ENCODE peak calls at places on chromosomes 13 and 19, in four cellular contexts. C, B, T and F are unnamed samples.

GRCh38 chr13:105202384-105202783 is 1333.1 kb downstream of the EFNB2 start:
- DNase-seq in C (no peak), B (peak; percentile 47), T (peak; percentile 79), F (peak; percentile 14)

GRCh38 chr13:94061316-94061715 is 418.2 kb downstream of the DCT start:
- DNase-seq in C (no peak), B (peak; percentile 79), T (no peak), F (no peak)

GRCh38 chr13:40336228-40337221 is 329.9 kb downstream of the FOXO1 start:
- DNase-seq in C (no peak), B (no peak), T (no peak), F (no peak)

GRCh38 chr13:44609137-44609536 is 33.0 kb upstream of the TSC22D1 start:
- DNase-seq in C (no peak), B (no peak), T (peak; percentile 16), F (no peak)

GRCh38 chr19:1189419-1189818 is 15.4 kb upstream of the SBNO2 start:
- DNase-seq in C (no peak), B (peak; percentile 35), T (peak; percentile 89), F (no peak)

GRCh38 chr19:6580313-6580712 is 10.6 kb downstream of the CD70 start:
- DNase-seq in C (no peak), B (peak; percentile 12), T (no peak), F (no peak)

GRCh38 chr13:56975647-56976046 is 165.1 kb upstream of the PRR20A start:
- DNase-seq in C (no peak), B (no peak), T (peak; percentile 28), F (no peak)

GRCh38 chr19:1027953-1028902 is 1.8 kb downstream of the CNN2 start:
- DNase-seq in C (peak; percentile 77), B (peak; percentile 95), T (peak; percentile 95), F (peak; percentile 79)

GRCh38 chr13:93305886-93306285 is 79.3 kb downstream of the GPC6 start:
- DNase-seq in C (no peak), B (peak; percentile 48), T (no peak), F (no peak)

GRCh38 chr13:113972451-113973217 is 1.2 kb downstream of the C13orf46 start:
- DNase-seq in C (no peak), B (peak; percentile 28), T (peak; percentile 23), F (no peak)

GRCh38 chr19:40611900-40612698 is 10.9 kb downstream of the LTBP4 start:
- DNase-seq in C (no peak), B (no peak), T (no peak), F (no peak)

GRCh38 chr19:7145494-7145893 is 76.0 kb downstream of the ZNF557 start:
- DNase-seq in C (no peak), B (no peak), T (no peak), F (no peak)

GRCh38 chr13:44660050-44660449 is 83.9 kb upstream of the TSC22D1 start:
- DNase-seq in C (no peak), B (no peak), T (no peak), F (no peak)

GRCh38 chr19:31120952-31121351 is 228.3 kb downstream of the TSHZ3 start:
- DNase-seq in C (no peak), B (no peak), T (no peak), F (no peak)
- H2AK5ac ChIP-seq in C (no peak overlapping the region), B (peak overlapping the region; percentile 10), T (no peak overlapping the region), F (peak overlapping the region; percentile 38)

GRCh38 chr13:22698477-22698876 is 482.3 kb upstream of the SGCG start:
- DNase-seq in C (no peak), B (no peak), T (no peak), F (no peak)
- H3K4me1 ChIP-seq in C (no peaks in the 10 kb centered on the region), B (no peaks in the 10 kb centered on the region), T (no peaks in the 10 kb centered on the region), F (no peaks in the 10 kb centered on the region)

GRCh38 chr19:30034321-30034720 is 92.3 kb downstream of the URI1 start:
- DNase-seq in C (no peak), B (no peak), T (no peak), F (no peak)

GRCh38 chr19:30037835-30038234 is 95.8 kb downstream of the URI1 start:
- DNase-seq in C (no peak), B (no peak), T (no peak), F (no peak)

DNA sequence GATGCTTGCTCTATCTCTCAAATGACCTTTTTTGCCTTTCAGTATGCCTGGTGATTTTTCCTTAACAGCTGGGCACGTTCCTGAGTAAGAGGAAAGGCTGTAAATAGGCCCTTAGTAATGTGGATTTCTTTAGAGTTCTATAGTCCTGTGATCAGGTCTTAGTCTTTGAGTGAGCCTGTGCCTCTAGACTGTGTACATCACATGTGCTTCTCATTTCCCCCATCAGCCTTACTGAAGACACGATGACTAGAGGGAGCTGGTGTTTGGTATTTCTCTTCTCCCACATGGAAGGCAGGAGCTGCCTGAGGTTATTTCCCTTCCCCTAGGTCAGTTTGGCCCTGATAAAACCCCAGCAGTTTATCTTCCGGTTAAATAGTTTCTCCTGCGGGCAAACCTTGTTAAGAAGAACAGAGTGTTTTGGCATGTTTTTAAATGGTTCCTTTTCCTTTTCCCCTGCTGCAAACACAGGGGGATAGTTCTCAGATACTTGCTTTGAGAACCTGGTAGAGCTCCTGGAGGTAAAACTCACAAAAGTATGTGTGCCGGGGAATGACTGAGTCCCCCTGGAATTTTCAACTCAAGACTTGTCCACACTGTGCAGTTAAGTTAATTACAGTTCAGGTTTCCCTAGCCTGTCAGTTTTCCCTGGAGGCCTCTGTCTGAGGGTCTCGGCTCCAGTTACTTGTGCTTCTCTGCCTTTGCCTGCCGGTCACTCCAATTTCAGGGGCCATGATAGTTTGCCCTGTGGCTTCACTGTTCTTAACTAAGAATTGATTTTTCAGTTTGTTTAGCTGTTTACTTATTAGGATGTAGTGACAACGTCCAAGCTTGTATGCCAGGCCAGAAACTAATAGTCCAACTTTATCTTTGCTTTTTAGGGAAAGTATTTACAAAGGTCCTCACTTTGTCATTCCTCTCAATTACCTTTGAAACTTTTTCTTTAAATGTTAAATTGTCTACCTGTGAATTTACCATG is 94.4 kb downstream of the URI1 start:
- DNase-seq in C (no peak), B (peak; percentile 26), T (no peak), F (no peak)
- H3K4me3 ChIP-seq in C (no peak overlapping the region), B (no peak overlapping the region), T (no peak overlapping the region), F (no peak overlapping the region)

GRCh38 chr13:106374631-106375030 is 160.8 kb downstream of the EFNB2 start:
- DNase-seq in C (no peak), B (no peak), T (no peak), F (no peak)

GRCh38 chr13:106373304-106373988 is 162.0 kb downstream of the EFNB2 start:
- DNase-seq in C (no peak), B (no peak), T (no peak), F (no peak)

GRCh38 chr13:106372199-106373160 is 163.0 kb downstream of the EFNB2 start:
- DNase-seq in C (no peak), B (peak; percentile 54), T (no peak), F (no peak)

GRCh38 chr13:106375085-106375484 is 160.4 kb downstream of the EFNB2 start:
- DNase-seq in C (no peak), B (no peak), T (no peak), F (no peak)

GRCh38 chr13:106373989-106374572 is 161.4 kb downstream of the EFNB2 start:
- DNase-seq in C (no peak), B (peak; percentile 73), T (no peak), F (no peak)
- H2AK5ac ChIP-seq in C (no peak overlapping the region), B (peak overlapping the region; percentile 98), T (no peak overlapping the region), F (no peak overlapping the region)

GRCh38 chr13:30266751-30267150 is 40.6 kb downstream of the KATNAL1 start:
- DNase-seq in C (no peak), B (no peak), T (no peak), F (no peak)
- H3K4me1 ChIP-seq in C (no peaks in the 10 kb centered on the region), B (peaks cover 4% of the 10 kb centered on the region), T (no peaks in the 10 kb centered on the region), F (no peaks in the 10 kb centered on the region)

DNA sequence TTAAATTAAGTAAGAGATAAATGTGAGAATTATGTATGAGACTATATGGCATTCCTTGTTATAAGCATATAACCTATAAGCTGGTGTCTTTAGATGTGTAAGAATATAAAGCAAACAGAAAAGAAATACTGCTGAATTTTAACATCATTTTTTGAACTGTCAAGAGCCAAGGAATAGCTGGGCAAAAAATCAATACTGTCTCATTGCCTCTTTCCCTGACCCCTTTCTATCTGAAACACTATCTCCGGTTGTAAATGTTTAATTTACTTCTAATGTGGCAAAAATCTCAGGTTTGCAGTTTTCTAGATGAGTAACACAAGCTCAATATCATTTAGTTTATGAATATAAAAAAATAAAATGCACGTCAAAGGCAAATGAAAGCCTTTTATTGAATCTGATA is 188.3 kb upstream of the RFC3 start:
- DNase-seq in C (no peak), B (no peak), T (no peak), F (no peak)
- H3K4me3 ChIP-seq in C (no peak overlapping the region), B (no peak overlapping the region), T (no peak overlapping the region), F (no peak overlapping the region)

DNA sequence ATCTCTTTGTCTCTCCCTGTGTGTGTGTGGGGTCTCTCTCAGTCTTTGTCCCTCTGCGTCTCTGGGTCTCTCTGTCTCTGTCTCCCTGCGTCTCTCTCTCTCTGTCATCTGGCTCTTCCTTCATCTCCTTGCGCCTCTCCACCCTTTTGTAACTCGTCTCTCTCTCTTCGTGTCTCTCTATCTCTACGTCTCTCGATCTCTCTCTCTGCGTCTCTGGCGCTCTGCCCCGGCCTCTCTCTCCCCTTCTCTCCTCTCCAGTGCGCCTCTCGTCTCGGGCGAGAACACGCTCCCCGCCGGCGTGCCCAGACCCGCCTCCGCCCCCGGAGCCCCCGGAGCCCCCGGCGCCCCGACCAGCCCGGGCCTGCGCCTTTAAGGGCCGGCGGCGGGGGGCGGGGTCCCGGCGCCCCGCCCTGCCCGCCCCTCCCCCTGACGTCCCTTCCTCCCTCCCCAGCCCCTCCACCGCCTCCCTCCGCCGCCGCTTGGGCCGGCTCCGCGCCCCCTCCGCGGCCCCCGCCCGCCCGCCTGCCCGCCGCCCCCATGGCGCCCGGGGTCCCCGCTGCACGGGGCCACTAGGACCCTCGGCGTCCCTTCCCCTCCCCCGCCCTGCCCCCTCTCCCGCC is at the start of gene MARK4:
- DNase-seq in C (peak; percentile 83), B (peak; percentile 34), T (peak; percentile 51), F (peak; percentile 55)
- H2AK5ac ChIP-seq in C (no peak within 1 kb of the TSS), B (peak within 1 kb of the TSS; percentile 21), T (no peak within 1 kb of the TSS), F (peak within 1 kb of the TSS; percentile 92)

DNA sequence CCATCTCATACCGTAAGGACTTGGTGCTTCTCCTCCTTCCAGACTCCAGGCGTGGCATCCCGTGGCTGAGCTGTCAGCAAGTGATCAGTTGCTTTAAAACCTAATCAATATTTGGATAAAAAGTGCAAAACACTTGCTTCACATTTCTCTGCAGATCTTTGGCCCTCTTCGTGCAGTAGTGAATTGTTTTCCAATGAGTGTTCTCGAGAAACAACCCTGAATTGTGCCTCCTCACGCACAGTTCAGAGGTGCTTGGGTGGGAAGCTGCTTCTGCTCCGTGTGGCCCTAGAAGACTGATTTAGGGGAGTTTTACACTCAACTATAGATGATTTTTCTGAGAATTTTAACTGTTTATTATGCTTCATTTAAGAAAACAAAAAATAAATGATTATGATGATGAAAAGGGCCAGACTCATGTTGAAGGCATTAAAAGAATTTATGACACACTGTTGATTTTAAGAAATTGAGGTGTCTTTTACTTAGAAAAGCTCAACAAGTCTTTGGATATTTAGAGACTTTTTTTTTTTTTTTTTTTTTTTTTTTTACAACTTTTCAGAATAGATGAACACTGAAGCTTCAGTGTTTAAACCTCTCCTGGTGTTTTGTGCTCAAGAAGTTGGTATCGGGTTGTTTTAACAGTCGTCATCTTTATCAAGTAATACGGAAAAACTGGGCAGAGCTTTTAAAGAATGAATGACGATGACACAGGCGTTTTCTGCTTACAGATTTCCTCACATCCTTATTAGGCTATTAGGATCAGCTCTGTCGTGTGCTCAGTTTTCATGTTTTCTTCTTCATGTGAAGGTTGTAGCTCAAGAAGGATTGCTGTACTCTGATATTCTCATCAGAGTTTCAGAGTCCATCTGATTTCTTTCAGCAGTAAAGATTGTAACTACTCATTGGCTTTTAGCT is 39.5 kb upstream of the TEX29 start:
- DNase-seq in C (no peak), B (peak; percentile 86), T (no peak), F (no peak)
- H3K4me1 ChIP-seq in C (no peaks in the 10 kb centered on the region), B (peaks cover 11% of the 10 kb centered on the region), T (no peaks in the 10 kb centered on the region), F (no peaks in the 10 kb centered on the region)

GRCh38 chr19:12200020-12200419 is 37.1 kb downstream of the ZNF136 start:
- DNase-seq in C (no peak), B (no peak), T (no peak), F (no peak)
- H3K4me3 ChIP-seq in C (no peak overlapping the region), B (no peak overlapping the region), T (no peak overlapping the region), F (no peak overlapping the region)